ENCODE peak calls at places on chromosome 19, in eight cellular contexts. R is lower lobe of right lung, B is foreskin fibroblast, C is GM12865, S is Panc1, A is epithelial cell of proximal tubule, Z is GM20000, Y is keratinocyte. D is an unnamed sample.

GRCh38 chr19:16208064-16208759 is 10.5 kb downstream of the AP1M1 start:
- DNase-seq in Y (no peak), A (no peak), S (no peak), Z (no peak), B (no peak), C (no peak), R (no peak), D (no peak)

GRCh38 chr19:50720921-50721291 is 1.3 kb upstream of the SHANK1 start:
- DNase-seq in Y (peak), A (no peak), Z (no peak), C (no peak), B (peak), S (no peak), R (no peak), D (no peak)

GRCh38 chr19:48596679-48597465 is 9.7 kb upstream of the SPACA4 start:
- DNase-seq in S (no peak), R (no peak), B (peak), Z (no peak), Y (no peak), A (no peak), C (peak), D (no peak)

GRCh38 chr19:28466107-28467045 is 746.6 kb downstream of the UQCRFS1 start:
- DNase-seq in Y (no peak), Z (peak), A (no peak), B (peak), R (peak), C (peak), S (peak), D (no peak)

GRCh38 chr19:46351241-46352041 is 4.6 kb downstream of the PPP5C start:
- DNase-seq in C (peak), B (peak), R (peak), S (no peak), Z (no peak), A (no peak), Y (peak), D (peak)

GRCh38 chr19:16778796-16779411 is 50.3 kb upstream of the SIN3B start:
- DNase-seq in Y (no peak), C (peak), A (peak), B (peak), S (peak), R (peak), Z (peak), D (peak)

GRCh38 chr19:3193256-3194062 is 7.7 kb downstream of the NCLN start:
- DNase-seq in A (no peak), R (no peak), Y (no peak), B (no peak), S (no peak), Z (no peak), C (no peak), D (no peak)

GRCh38 chr19:14146789-14147216 is 10.4 kb upstream of the ASF1B start:
- DNase-seq in R (no peak), C (no peak), Z (no peak), Y (no peak), B (peak), A (no peak), S (no peak), D (no peak)

GRCh38 chr19:46482645-46483044 is 11.3 kb upstream of the PNMA8A start:
- DNase-seq in R (no peak), B (peak), A (no peak), C (no peak), S (no peak), Y (no peak), Z (no peak), D (no peak)

GRCh38 chr19:13727798-13728197 is 36.5 kb upstream of the MRI1 start:
- DNase-seq in A (no peak), B (peak), Z (no peak), Y (no peak), S (no peak), R (no peak), C (no peak), D (no peak)

GRCh38 chr19:36213793-36214387 is 575 bp downstream of the ZNF565 start:
- DNase-seq in A (no peak), S (no peak), Y (no peak), B (no peak), Z (no peak), C (no peak), R (peak), D (no peak)

GRCh38 chr19:17405250-17406038 is at the start of gene BST2:
- DNase-seq in S (no peak), A (no peak), R (peak), C (peak), Z (peak), Y (no peak), B (no peak), D (peak)

GRCh38 chr19:45451850-45452387 is 15.9 kb upstream of the FOSB start:
- DNase-seq in C (no peak), B (no peak), Y (no peak), R (no peak), A (no peak), S (no peak), Z (no peak), D (no peak)

GRCh38 chr19:57633832-57634131 is 814 bp downstream of the ZNF211 start:
- DNase-seq in Y (no peak), B (no peak), C (no peak), Z (no peak), S (no peak), A (no peak), R (no peak), D (no peak)

GRCh38 chr19:28635962-28636629 is 576.9 kb downstream of the UQCRFS1 start:
- DNase-seq in R (no peak), B (no peak), A (no peak), S (no peak), Y (no peak), Z (no peak), C (no peak), D (no peak)

GRCh38 chr19:28633223-28634030 is 579.5 kb downstream of the UQCRFS1 start:
- DNase-seq in C (peak), Y (no peak), B (peak), R (peak), S (peak), Z (peak), A (no peak), D (peak)

GRCh38 chr19:18282788-18283141 is 1.3 kb upstream of the JUND start:
- DNase-seq in R (no peak), B (no peak), Z (no peak), Y (no peak), C (peak), S (no peak), A (no peak), D (no peak)

GRCh38 chr19:2415281-2415972 is 12.0 kb downstream of the TIMM13 start:
- DNase-seq in A (no peak), B (no peak), S (no peak), C (no peak), Z (no peak), Y (no peak), R (no peak), D (no peak)

GRCh38 chr19:56273563-56274117 is 1.1 kb downstream of the EDDM13 start:
- DNase-seq in Z (no peak), C (no peak), Y (no peak), S (no peak), R (no peak), A (no peak), B (peak), D (no peak)

GRCh38 chr19:36140289-36141038 is 598 bp downstream of the CAPNS1 start:
- DNase-seq in B (peak), Z (peak), Y (no peak), C (peak), S (no peak), A (no peak), R (peak), D (peak)

GRCh38 chr19:17448190-17448967 is at the start of gene TMEM221:
- DNase-seq in Z (peak), A (no peak), R (peak), C (peak), S (no peak), Y (no peak), B (peak), D (peak)

GRCh38 chr19:8194528-8195275 is 14.5 kb upstream of the CERS4 start:
- DNase-seq in Y (no peak), A (no peak), R (peak), Z (no peak), C (peak), B (no peak), S (no peak), D (peak)

GRCh38 chr19:39347332-39348227 is 5.4 kb downstream of the SAMD4B start:
- DNase-seq in B (no peak), A (no peak), R (no peak), S (no peak), C (no peak), Y (no peak), Z (no peak), D (no peak)

GRCh38 chr19:45508931-45509691 is 1.8 kb downstream of the VASP start:
- DNase-seq in Y (no peak), R (peak), B (peak), S (no peak), C (peak), A (no peak), Z (peak), D (peak)

GRCh38 chr19:51698296-51698695 is 5.2 kb downstream of the SPACA6 start:
- DNase-seq in A (no peak), Z (peak), Y (no peak), S (no peak), R (no peak), B (peak), C (no peak), D (no peak)

GRCh38 chr19:13610042-13610691 is 103.9 kb upstream of the CACNA1A start:
- DNase-seq in R (no peak), Z (no peak), B (no peak), Y (no peak), A (no peak), C (no peak), S (no peak), D (no peak)

GRCh38 chr19:31418055-31418454 is 68.8 kb upstream of the TSHZ3 start:
- DNase-seq in B (no peak), C (no peak), S (no peak), R (no peak), Z (no peak), A (no peak), Y (no peak), D (no peak)

GRCh38 chr19:38216785-38217746 is 7.0 kb downstream of the DPF1 start:
- DNase-seq in C (no peak), Y (no peak), A (no peak), B (no peak), R (no peak), Z (no peak), S (no peak), D (no peak)

GRCh38 chr19:49196527-49197240 is 39.1 kb downstream of the TRPM4 start:
- DNase-seq in A (no peak), Y (no peak), B (no peak), S (no peak), C (no peak), Z (no peak), R (peak), D (no peak)

GRCh38 chr19:17536957-17537356 is 18.5 kb upstream of the COLGALT1 start:
- DNase-seq in A (no peak), S (no peak), C (no peak), R (no peak), Y (no peak), B (no peak), Z (no peak), D (no peak)

GRCh38 chr19:11887247-11887617 is 350 bp upstream of the ZNF69 start:
- DNase-seq in Y (no peak), R (no peak), S (no peak), C (no peak), Z (no peak), B (no peak), A (no peak), D (no peak)

GRCh38 chr19:11880598-11880997 is 7.0 kb upstream of the ZNF69 start:
- DNase-seq in Y (no peak), B (no peak), C (no peak), Z (no peak), S (no peak), R (no peak), A (no peak), D (no peak)

GRCh38 chr19:11881151-11881800 is 6.3 kb upstream of the ZNF69 start:
- DNase-seq in S (peak), B (peak), Y (no peak), A (no peak), Z (peak), R (peak), C (peak), D (peak)
- TF ChIP-seq CTCF in S (peak), B (peak), Y (peak), A (peak), Z (peak), R (peak), C (peak), D (peak)

GRCh38 chr19:15194938-15195337 is 5.9 kb downstream of the NOTCH3 start:
- DNase-seq in C (no peak), Y (no peak), S (no peak), R (no peak), Z (no peak), B (peak), A (no peak), D (no peak)

GRCh38 chr19:15196683-15197005 is 4.2 kb downstream of the NOTCH3 start:
- DNase-seq in Y (no peak), C (no peak), A (no peak), S (no peak), B (no peak), Z (no peak), R (no peak), D (no peak)

GRCh38 chr19:15197275-15198005 is 3.4 kb downstream of the NOTCH3 start:
- DNase-seq in A (no peak), R (no peak), C (no peak), Z (no peak), Y (no peak), S (no peak), B (no peak), D (no peak)

GRCh38 chr19:15195987-15196682 is 4.7 kb downstream of the NOTCH3 start:
- DNase-seq in R (peak), B (no peak), S (no peak), A (no peak), Z (no peak), Y (no peak), C (no peak), D (no peak)

GRCh38 chr19:15195381-15195964 is 5.3 kb downstream of the NOTCH3 start:
- DNase-seq in A (no peak), Z (no peak), R (peak), C (no peak), Y (no peak), B (peak), S (no peak), D (no peak)
- TF ChIP-seq CTCF in A (no peak), Z (no peak), R (no peak), C (no peak), Y (no peak), B (no peak), S (no peak), D (peak)

GRCh38 chr19:4691383-4691782 is 21.2 kb upstream of the MYDGF start:
- DNase-seq in A (no peak), C (no peak), S (no peak), R (peak), B (no peak), Y (no peak), Z (no peak), D (no peak)

GRCh38 chr19:4689403-4689802 is 19.3 kb upstream of the MYDGF start:
- DNase-seq in C (no peak), Z (no peak), S (no peak), A (no peak), B (no peak), Y (no peak), R (no peak), D (no peak)

GRCh38 chr19:4688587-4688986 is 18.4 kb upstream of the MYDGF start:
- DNase-seq in R (no peak), B (no peak), C (no peak), Y (no peak), Z (no peak), S (no peak), A (no peak), D (no peak)

GRCh38 chr19:4692275-4693077 is 22.3 kb upstream of the MYDGF start:
- DNase-seq in A (no peak), S (no peak), Z (no peak), B (no peak), C (no peak), R (no peak), Y (no peak), D (no peak)

GRCh38 chr19:4690362-4690761 is 20.2 kb upstream of the MYDGF start:
- DNase-seq in B (no peak), A (no peak), Y (no peak), Z (no peak), C (no peak), S (no peak), R (no peak), D (no peak)
- TF ChIP-seq CTCF in B (peak), A (no peak), Y (peak), Z (no peak), C (no peak), S (no peak), R (no peak), D (no peak)

DNA sequence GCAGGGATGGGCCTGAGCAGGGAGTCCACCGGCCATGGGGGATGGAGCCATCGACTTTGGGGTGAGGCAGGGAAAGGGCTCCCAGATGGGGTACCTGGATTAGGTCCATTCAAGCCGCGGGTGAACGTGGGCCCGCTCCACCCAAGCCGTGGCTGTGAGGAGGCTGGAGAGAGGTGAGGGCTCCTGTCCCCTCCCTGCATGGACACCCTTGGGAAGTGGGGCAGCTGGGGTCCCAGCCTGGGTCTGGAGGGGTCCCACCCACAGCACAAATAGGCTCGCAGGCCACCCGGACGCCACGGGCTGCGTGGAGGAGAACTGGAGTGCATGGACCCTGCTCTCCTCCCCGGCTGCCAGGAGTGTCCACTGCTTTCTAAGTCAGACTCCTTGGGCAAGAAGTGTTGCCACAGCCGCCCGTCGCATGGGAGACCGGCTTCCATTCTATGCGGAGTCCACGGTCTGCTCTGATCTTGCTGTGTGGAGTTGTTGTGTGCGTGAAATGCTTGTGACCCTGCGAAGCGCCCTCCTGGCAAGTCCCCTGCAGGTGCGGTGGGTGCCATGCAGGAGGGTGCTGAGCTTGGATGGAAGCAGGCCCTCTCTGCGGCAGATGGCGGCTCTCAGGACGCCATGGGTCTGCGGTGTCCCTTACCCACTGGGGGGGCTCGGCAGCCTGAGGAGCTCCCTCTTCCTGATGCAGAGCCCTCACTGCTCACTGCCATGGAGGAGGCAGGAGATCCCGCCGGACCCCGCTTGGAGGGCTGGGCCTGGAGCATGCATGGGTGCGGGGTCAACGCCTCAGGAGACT is 2.0 kb downstream of the DAZAP1 start:
- DNase-seq in C (no peak), S (no peak), Z (no peak), B (no peak), Y (no peak), R (no peak), A (no peak), D (no peak)
- TF ChIP-seq CTCF in C (no peak), S (no peak), Z (no peak), B (no peak), Y (no peak), R (no peak), A (no peak), D (no peak)

GRCh38 chr19:19997656-19998268 is 41.5 kb downstream of the ZNF682 start:
- DNase-seq in Y (no peak), C (peak), S (no peak), A (no peak), B (no peak), Z (no peak), R (no peak), D (no peak)
- TF ChIP-seq CTCF in Y (peak), C (peak), S (peak), A (peak), B (peak), Z (peak), R (peak), D (peak)

GRCh38 chr19:33767898-33768413 is 28.7 kb upstream of the KCTD15 start:
- DNase-seq in Y (no peak), Z (no peak), S (no peak), B (peak), C (peak), A (no peak), R (no peak), D (no peak)
- TF ChIP-seq CTCF in Y (no peak), Z (no peak), S (no peak), B (no peak), C (no peak), A (peak), R (no peak), D (no peak)

DNA sequence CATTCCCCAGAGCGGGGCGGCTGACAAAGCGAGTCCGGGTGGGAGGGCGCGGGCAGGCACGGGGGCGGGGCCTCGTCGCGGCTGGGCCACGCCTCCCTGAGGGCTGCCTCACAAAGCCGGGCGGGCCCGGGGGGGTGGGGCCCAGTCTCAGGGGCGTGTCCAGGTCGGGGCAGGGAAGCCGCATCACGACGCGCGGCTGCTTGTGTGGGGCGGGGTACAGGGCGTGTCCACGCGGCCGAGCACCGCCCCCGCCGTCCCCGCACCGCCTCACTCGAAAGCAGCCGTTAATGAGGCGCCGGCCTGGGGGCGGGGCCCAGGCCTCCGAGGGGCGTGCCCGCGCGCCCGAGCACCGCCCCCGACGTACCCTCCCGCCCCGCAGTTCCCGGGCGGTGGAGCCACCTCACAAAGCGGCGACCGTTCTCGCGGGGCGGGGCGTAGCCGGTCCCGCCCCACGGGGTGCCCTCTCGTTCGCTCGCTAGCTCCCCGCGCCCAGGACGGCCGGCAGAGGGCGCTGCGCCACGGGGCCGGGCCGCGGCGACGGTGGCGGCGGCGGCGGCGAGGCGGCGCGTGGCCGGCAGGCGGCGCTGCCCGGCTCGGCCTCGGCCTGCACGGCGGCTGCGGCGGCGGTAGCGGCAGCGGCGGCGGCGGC is at the start of gene CARM1:
- DNase-seq in C (peak), Y (peak), R (peak), B (peak), S (no peak), Z (peak), A (no peak), D (peak)
- TF ChIP-seq CTCF in C (peak), Y (no peak), R (peak), B (peak), S (peak), Z (peak), A (peak), D (peak)

GRCh38 chr19:47512183-47512947 is 2.5 kb downstream of the NAPA start:
- DNase-seq in Y (no peak), Z (no peak), C (no peak), S (no peak), B (peak), A (peak), R (peak), D (no peak)
- TF ChIP-seq CTCF in Y (no peak), Z (no peak), C (no peak), S (no peak), B (no peak), A (no peak), R (no peak), D (no peak)

DNA sequence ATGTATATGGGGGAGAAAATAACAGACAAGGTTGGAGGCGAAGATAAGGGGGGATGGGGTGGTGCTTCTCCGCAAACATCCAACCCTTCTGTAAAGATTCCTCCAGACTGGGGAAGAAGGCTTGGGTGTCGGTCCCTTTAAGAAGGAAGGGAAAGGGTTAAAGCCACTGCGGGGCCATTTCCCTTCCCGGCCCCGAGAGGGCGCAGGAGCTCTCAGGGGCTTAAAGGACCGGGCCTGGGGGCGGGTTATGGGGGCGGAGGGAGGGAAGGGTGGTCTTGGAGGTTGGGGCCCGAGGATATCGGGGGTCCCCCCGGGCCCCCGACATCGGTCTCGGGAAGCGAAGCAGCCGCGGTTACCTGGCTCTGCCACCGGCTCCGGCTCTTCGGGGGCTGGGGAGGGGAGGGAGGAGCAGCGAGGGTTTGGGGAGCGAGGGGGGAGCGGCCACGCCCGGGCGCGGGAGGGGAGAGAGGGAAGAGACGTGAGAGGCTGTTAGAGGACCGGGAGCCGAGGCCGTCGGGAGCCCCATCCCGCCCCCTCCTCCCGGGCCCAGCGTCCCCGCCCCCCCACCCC is 2.8 kb downstream of the TNNT1 start:
- DNase-seq in R (no peak), S (no peak), C (no peak), Y (no peak), B (peak), A (no peak), Z (peak), D (peak)
- TF ChIP-seq CTCF in R (no peak), S (peak), C (peak), Y (peak), B (peak), A (peak), Z (peak), D (peak)